ENCODE peak calls at places on chromosomes 16 and 17, in six cellular contexts. G is tibial nerve, X is uterus, T is NB4, N is prostate gland, B is stomach. S is an unnamed sample.

GRCh38 chr16:30406911-30407793 is at the start of gene ZNF771:
- DNase-seq in G (peak), X (peak), T (peak), N (peak), B (peak), S (peak)

GRCh38 chr16:49441366-49441780 is 67.8 kb downstream of the C16orf78 start:
- DNase-seq in G (no peak), X (peak), T (peak), N (no peak), B (peak), S (no peak)

GRCh38 chr17:31550389-31551056 is 159.0 kb downstream of the RAB11FIP4 start:
- DNase-seq in G (no peak), X (no peak), T (no peak), N (no peak), B (no peak), S (no peak)

GRCh38 chr17:2050246-2050866 is 4.5 kb upstream of the HIC1 start:
- DNase-seq in G (no peak), X (peak), T (peak), N (peak), B (peak), S (peak)

GRCh38 chr17:66747561-66748275 is 87.2 kb upstream of the CACNG5 start:
- DNase-seq in G (no peak), X (no peak), T (no peak), N (no peak), B (no peak), S (no peak)

GRCh38 chr16:49693445-49693844 is 162.5 kb downstream of the ZNF423 start:
- DNase-seq in G (no peak), X (no peak), T (no peak), N (no peak), B (no peak), S (no peak)

GRCh38 chr16:75062135-75062943 is 54.2 kb downstream of the LDHD start:
- DNase-seq in G (no peak), X (no peak), T (no peak), N (no peak), B (peak), S (peak)

GRCh38 chr17:47131761-47132160 is 57.3 kb downstream of the CDC27 start:
- DNase-seq in G (no peak), X (no peak), T (no peak), N (no peak), B (no peak), S (no peak)

GRCh38 chr17:40530531-40530987 is 29.1 kb upstream of the TNS4 start:
- DNase-seq in G (peak), X (no peak), T (no peak), N (no peak), B (no peak), S (peak)

GRCh38 chr17:17527534-17527933 is 31.3 kb upstream of the RASD1 start:
- DNase-seq in G (no peak), X (no peak), T (no peak), N (no peak), B (no peak), S (no peak)

GRCh38 chr17:31467502-31468256 is 76.2 kb downstream of the RAB11FIP4 start:
- DNase-seq in G (no peak), X (no peak), T (no peak), N (no peak), B (peak), S (no peak)

GRCh38 chr17:41785876-41786226 is 660 bp downstream of the JUP start:
- DNase-seq in G (no peak), X (peak), T (peak), N (peak), B (peak), S (no peak)

GRCh38 chr17:13600475-13601316 is 1.0 kb downstream of the HS3ST3A1 start:
- DNase-seq in G (no peak), X (no peak), T (peak), N (no peak), B (no peak), S (peak)

GRCh38 chr16:9040766-9041430 is 50.5 kb upstream of the HAPSTR1 start:
- DNase-seq in G (no peak), X (no peak), T (no peak), N (no peak), B (no peak), S (no peak)

GRCh38 chr17:29931253-29931932 is 1.4 kb upstream of the SSH2 start:
- DNase-seq in G (peak), X (peak), T (peak), N (peak), B (peak), S (peak)

GRCh38 chr16:82846806-82847205 is 220.0 kb downstream of the CDH13 start:
- DNase-seq in G (no peak), X (no peak), T (no peak), N (no peak), B (no peak), S (no peak)

GRCh38 chr16:59121411-59121810 is 387.3 kb upstream of the GOT2 start:
- DNase-seq in G (no peak), X (no peak), T (no peak), N (no peak), B (no peak), S (no peak)

GRCh38 chr16:70778901-70779309 is 22.1 kb downstream of the VAC14 start:
- DNase-seq in G (peak), X (peak), T (no peak), N (peak), B (no peak), S (peak)

GRCh38 chr17:4144411-4144747 is 1.4 kb downstream of the CYB5D2 start:
- DNase-seq in G (no peak), X (no peak), T (no peak), N (no peak), B (no peak), S (no peak)

GRCh38 chr17:73516356-73516755 is 127.9 kb downstream of the SDK2 start:
- DNase-seq in G (no peak), X (no peak), T (no peak), N (no peak), B (no peak), S (no peak)

GRCh38 chr17:74592087-74592990 is at the start of gene CD300LD:
- DNase-seq in G (no peak), X (no peak), T (peak), N (no peak), B (no peak), S (no peak)

GRCh38 chr16:73636196-73636595 is 588.3 kb upstream of the ZFHX3 start:
- DNase-seq in G (no peak), X (no peak), T (no peak), N (no peak), B (no peak), S (no peak)

GRCh38 chr17:20267459-20267842 is 199.9 kb downstream of the LGALS9B start:
- DNase-seq in G (no peak), X (no peak), T (no peak), N (no peak), B (no peak), S (no peak)

GRCh38 chr17:59846391-59847165 is 46.2 kb downstream of the TUBD1 start:
- DNase-seq in G (no peak), X (peak), T (no peak), N (peak), B (peak), S (peak)

GRCh38 chr17:59848385-59848668 is 44.4 kb downstream of the TUBD1 start:
- DNase-seq in G (no peak), X (no peak), T (no peak), N (no peak), B (peak), S (no peak)

GRCh38 chr17:59844884-59845594 is 47.7 kb downstream of the TUBD1 start:
- DNase-seq in G (no peak), X (no peak), T (no peak), N (no peak), B (no peak), S (no peak)

GRCh38 chr17:59842901-59843652 is 49.7 kb downstream of the TUBD1 start:
- DNase-seq in G (no peak), X (no peak), T (peak), N (peak), B (peak), S (peak)

DNA sequence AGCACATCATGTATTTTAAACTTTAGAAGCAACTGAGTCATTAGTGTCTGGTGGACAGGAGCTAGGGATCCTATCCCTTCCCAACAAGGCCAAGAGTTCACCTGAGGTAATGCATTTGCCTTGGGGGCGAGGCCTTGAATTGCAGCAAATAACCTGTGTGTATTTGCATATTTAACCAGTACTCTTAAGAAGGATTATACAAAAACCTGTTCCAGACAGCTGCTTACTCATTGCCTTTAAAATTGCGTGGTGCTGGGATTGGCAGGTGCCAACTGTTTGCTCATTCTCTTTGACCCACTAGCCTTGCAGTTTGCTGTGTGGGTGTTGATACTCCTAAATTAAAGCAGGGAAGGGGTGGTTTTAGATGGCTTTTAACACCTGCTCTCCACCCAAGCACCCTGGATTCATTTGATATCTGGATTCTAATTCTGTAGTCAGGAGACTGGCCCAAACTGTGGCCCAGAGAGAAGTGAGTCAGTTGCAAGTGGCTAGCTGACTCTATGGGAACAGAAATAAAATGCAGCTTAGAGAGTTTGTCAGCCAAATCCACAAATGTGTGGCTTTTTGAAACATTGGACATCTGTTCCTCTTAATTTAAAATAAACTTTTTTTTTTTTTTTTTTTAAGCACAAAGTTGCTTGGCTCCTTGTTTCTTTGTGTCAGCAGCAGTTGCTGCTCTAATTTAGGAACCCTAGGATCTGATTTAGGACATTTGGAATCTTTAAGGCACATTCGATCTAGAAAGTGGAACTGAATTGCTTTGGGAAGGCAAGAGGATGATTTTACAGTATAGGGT is 47.0 kb downstream of the TUBD1 start:
- DNase-seq in G (no peak), X (no peak), T (peak), N (peak), B (peak), S (no peak)
- TF ChIP-seq POLR2A in G (no peak), X (no peak), T (no peak), N (no peak), B (peak), S (no peak)

GRCh38 chr16:81697886-81698635 is 81.0 kb upstream of the PLCG2 start:
- DNase-seq in G (no peak), X (peak), T (no peak), N (no peak), B (no peak), S (no peak)

GRCh38 chr16:81700780-81701165 is 78.3 kb upstream of the PLCG2 start:
- DNase-seq in G (no peak), X (no peak), T (no peak), N (no peak), B (no peak), S (no peak)

GRCh38 chr16:81701296-81701970 is 77.7 kb upstream of the PLCG2 start:
- DNase-seq in G (no peak), X (no peak), T (no peak), N (no peak), B (no peak), S (no peak)

GRCh38 chr16:81700071-81700779 is 78.9 kb upstream of the PLCG2 start:
- DNase-seq in G (no peak), X (no peak), T (peak), N (no peak), B (no peak), S (no peak)

DNA sequence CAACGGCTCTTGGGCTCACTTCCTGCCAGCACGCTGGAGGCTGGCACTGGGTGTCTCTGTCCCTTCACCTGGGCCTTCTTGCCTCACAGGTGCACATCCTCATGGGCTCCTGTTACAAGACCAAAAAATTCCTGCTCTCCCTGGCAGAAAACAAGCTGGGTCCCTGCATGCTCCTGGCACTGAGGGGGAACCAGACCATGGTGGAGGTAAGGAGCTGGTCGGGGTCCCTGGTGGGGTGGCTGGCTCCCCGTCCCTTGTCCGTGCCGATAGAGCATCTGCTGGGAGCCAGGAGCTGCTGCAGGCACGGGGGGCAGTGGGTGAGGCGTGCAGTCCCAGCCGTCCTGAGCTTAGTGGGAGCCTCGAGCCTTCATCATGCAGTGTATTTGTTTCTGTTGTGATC is 79.5 kb upstream of the PLCG2 start:
- DNase-seq in G (no peak), X (no peak), T (no peak), N (no peak), B (no peak), S (no peak)
- H3K4me3 ChIP-seq in G (no peak), X (no peak), T (no peak), N (no peak), B (no peak), S (no peak)

GRCh38 chr16:2223375-2224182 is at the start of gene E4F1:
- DNase-seq in G (peak), X (peak), T (peak), N (peak), B (peak), S (peak)
- TF ChIP-seq POLR2A in G (peak), X (peak), T (peak), N (peak), B (peak), S (peak)

GRCh38 chr17:81958633-81959342 is 2.2 kb downstream of the NOTUM start:
- DNase-seq in G (no peak), X (no peak), T (no peak), N (no peak), B (no peak), S (no peak)
- H3K4me3 ChIP-seq in G (no peak), X (no peak), T (no peak), N (no peak), B (no peak), S (no peak)

GRCh38 chr17:78925662-78926555 is 722 bp upstream of the TIMP2 start:
- DNase-seq in G (peak), X (peak), T (peak), N (no peak), B (peak), S (peak)
- TF ChIP-seq POLR2A in G (peak), X (peak), T (no peak), N (no peak), B (no peak), S (peak)

DNA sequence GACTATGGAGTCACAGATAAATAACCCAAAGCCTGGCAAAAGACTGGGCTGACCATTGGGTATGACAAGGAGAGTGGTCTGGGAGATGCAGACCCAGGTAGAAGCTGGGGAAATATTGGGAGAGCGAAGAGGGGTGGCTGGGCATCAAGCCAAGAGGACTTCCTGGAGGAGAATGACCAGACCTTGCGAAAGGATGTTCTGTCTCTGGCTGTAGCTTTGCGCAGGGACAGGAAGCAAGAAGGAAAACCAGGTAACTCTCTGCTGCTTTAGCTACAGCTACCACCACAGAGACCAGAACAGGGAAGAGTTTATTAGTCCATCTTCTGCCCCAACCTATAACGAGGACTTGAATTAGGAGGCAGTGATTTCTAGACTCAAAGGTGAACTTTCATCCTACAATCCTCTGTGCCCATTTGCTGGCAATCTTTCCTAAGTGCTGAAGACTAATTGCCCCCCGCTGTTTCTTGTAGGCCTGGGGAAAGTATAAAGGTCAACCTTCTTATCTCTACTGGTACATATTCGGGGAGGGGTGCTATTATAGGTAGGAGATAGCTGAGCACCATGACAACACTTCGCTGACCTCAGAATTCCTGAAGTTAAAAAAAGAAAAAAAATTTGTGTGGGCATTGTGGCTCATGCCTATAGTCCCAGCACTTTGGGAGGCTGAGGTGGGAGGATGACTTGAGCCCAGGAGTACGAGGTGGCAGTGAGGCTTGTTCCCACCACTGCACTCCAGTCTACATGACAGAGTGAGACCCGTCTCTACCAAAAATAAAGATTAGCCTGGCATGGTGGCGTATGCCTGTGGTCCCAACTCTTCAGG is 19.1 kb upstream of the KIFC3 start:
- DNase-seq in G (no peak), X (no peak), T (no peak), N (no peak), B (no peak), S (no peak)
- H3K4me3 ChIP-seq in G (no peak), X (no peak), T (no peak), N (no peak), B (no peak), S (no peak)

GRCh38 chr17:44906987-44907681 is 7.9 kb upstream of the EFTUD2 start:
- DNase-seq in G (no peak), X (peak), T (no peak), N (no peak), B (no peak), S (no peak)
- TF ChIP-seq POLR2A in G (no peak), X (no peak), T (no peak), N (no peak), B (no peak), S (no peak)

S was measured in ovary.